ENCODE peak calls at places on chromosome 11, in five cellular contexts. One of them, this sample, is unnamed.
A peak's percentile ranks its signal among the peaks of the same experiment; 100 is the strongest.

GRCh38 chr11:77109236-77110019 is 6.8 kb downstream of the OMP start:
- DNase-seq in HEK293T: no peak
- DNase-seq in coronary artery: no peak
- DNase-seq in ecto neural progenitor cell: no peak
- DNase-seq in activated naive CD4-positive, alpha-beta T cell: no peak
- DNase-seq in this sample: no peak

GRCh38 chr11:134248910-134249480 is 4.2 kb downstream of the THYN1 start:
- DNase-seq in coronary artery: no peak
- DNase-seq in ecto neural progenitor cell: no peak
- DNase-seq in HEK293T: no peak
- DNase-seq in activated naive CD4-positive, alpha-beta T cell: no peak
- DNase-seq in this sample: peak; percentile 80

GRCh38 chr11:5992604-5993251 is 5.9 kb upstream of the OR52L1 start:
- DNase-seq in coronary artery: no peak
- DNase-seq in ecto neural progenitor cell: no peak
- DNase-seq in HEK293T: peak; percentile 34
- DNase-seq in activated naive CD4-positive, alpha-beta T cell: no peak
- DNase-seq in this sample: peak; percentile 22

GRCh38 chr11:85423331-85423730 is 203.8 kb downstream of the DLG2 start:
- DNase-seq in coronary artery: no peak
- DNase-seq in activated naive CD4-positive, alpha-beta T cell: no peak
- DNase-seq in HEK293T: no peak
- DNase-seq in ecto neural progenitor cell: no peak
- DNase-seq in this sample: no peak

GRCh38 chr11:43944761-43945311 is 2.4 kb downstream of the C11orf96 start:
- DNase-seq in HEK293T: peak; percentile 82
- DNase-seq in coronary artery: no peak
- DNase-seq in ecto neural progenitor cell: peak; percentile 79
- DNase-seq in activated naive CD4-positive, alpha-beta T cell: peak; percentile 43
- DNase-seq in this sample: peak; percentile 87

GRCh38 chr11:130553306-130553705 is 104.9 kb downstream of the ADAMTS15 start:
- DNase-seq in activated naive CD4-positive, alpha-beta T cell: no peak
- DNase-seq in HEK293T: no peak
- DNase-seq in ecto neural progenitor cell: no peak
- DNase-seq in coronary artery: no peak
- DNase-seq in this sample: no peak

GRCh38 chr11:78782725-78783124 is 208.1 kb upstream of the NARS2 start:
- DNase-seq in HEK293T: no peak
- DNase-seq in activated naive CD4-positive, alpha-beta T cell: no peak
- DNase-seq in coronary artery: no peak
- DNase-seq in ecto neural progenitor cell: no peak
- DNase-seq in this sample: no peak

GRCh38 chr11:2391663-2391975 is 8.9 kb upstream of the TSSC4 start:
- DNase-seq in HEK293T: no peak
- DNase-seq in coronary artery: no peak
- DNase-seq in activated naive CD4-positive, alpha-beta T cell: no peak
- DNase-seq in ecto neural progenitor cell: no peak
- DNase-seq in this sample: no peak

This sample was measured in MM.1S.